ENCODE peak calls at places on chromosome 7, in eight cellular contexts. I is mammary epithelial cell, U is testis, O is IMR-90, J is body of pancreas, P is transverse colon, F is endodermal cell, H is PC-3. G is an unnamed sample.

GRCh38 chr7:34747842-34748241 is 89.8 kb downstream of the NPSR1 start:
- DNase-seq in I (no peak), U (no peak), O (no peak), J (peak; percentile 30), P (no peak), F (no peak), H (peak; percentile 59), G (no peak)

GRCh38 chr7:56063500-56063881 is 595 bp upstream of the SUMF2 start:
- DNase-seq in I (peak; percentile 27), U (no peak), O (no peak), J (no peak), P (no peak), F (no peak), H (peak; percentile 27), G (no peak)

GRCh38 chr7:64558323-64558705 is 4.6 kb downstream of the ZNF680 start:
- DNase-seq in I (no peak), U (no peak), O (no peak), J (no peak), P (no peak), F (no peak), H (no peak), G (no peak)

GRCh38 chr7:117134885-117135552 is 181.7 kb downstream of the ST7 start:
- DNase-seq in I (no peak), U (no peak), O (peak; percentile 57), J (no peak), P (no peak), F (no peak), H (no peak), G (no peak)

GRCh38 chr7:33813331-33813730 is 92.0 kb upstream of the BMPER start:
- DNase-seq in I (no peak), U (no peak), O (no peak), J (no peak), P (no peak), F (no peak), H (no peak), G (no peak)

GRCh38 chr7:94423865-94424264 is 29.2 kb downstream of the COL1A2 start:
- DNase-seq in I (peak; percentile 43), U (no peak), O (peak; percentile 88), J (no peak), P (no peak), F (no peak), H (peak; percentile 49), G (no peak)

GRCh38 chr7:24715661-24716479 is 41.4 kb downstream of the GSDME start:
- DNase-seq in I (no peak), U (no peak), O (peak; percentile 66), J (no peak), P (no peak), F (peak; percentile 81), H (peak; percentile 17), G (no peak)

GRCh38 chr7:112399501-112399900 is 50.8 kb upstream of the IFRD1 start:
- DNase-seq in I (no peak), U (no peak), O (peak; percentile 53), J (no peak), P (no peak), F (no peak), H (no peak), G (no peak)

GRCh38 chr7:101733713-101734475 is 83.5 kb upstream of the CUX1 start:
- DNase-seq in I (no peak), U (peak; percentile 50), O (peak; percentile 47), J (peak; percentile 59), P (peak; percentile 53), F (peak; percentile 91), H (peak; percentile 52), G (no peak)

GRCh38 chr7:33143996-33144718 is 14.8 kb downstream of the BBS9 start:
- DNase-seq in I (peak; percentile 24), U (no peak), O (peak; percentile 57), J (no peak), P (no peak), F (no peak), H (peak; percentile 32), G (no peak)

GRCh38 chr7:32222251-32222900 is 152.2 kb upstream of the PDE1C start:
- DNase-seq in I (no peak), U (no peak), O (no peak), J (no peak), P (no peak), F (peak; percentile 28), H (no peak), G (no peak)

GRCh38 chr7:43516581-43517342 is 66.1 kb upstream of the STK17A start:
- DNase-seq in I (peak; percentile 89), U (no peak), O (no peak), J (no peak), P (no peak), F (no peak), H (peak; percentile 73), G (no peak)

GRCh38 chr7:28132959-28133745 is 47.4 kb downstream of the JAZF1 start:
- DNase-seq in I (peak; percentile 64), U (no peak), O (no peak), J (no peak), P (no peak), F (no peak), H (no peak), G (no peak)

GRCh38 chr7:37433166-37433565 is 15.5 kb downstream of the ELMO1 start:
- DNase-seq in I (no peak), U (peak; percentile 49), O (no peak), J (no peak), P (no peak), F (peak; percentile 70), H (no peak), G (no peak)

GRCh38 chr7:117020605-117021002 is 67.3 kb downstream of the ST7 start:
- DNase-seq in I (peak; percentile 52), U (no peak), O (no peak), J (no peak), P (no peak), F (no peak), H (no peak), G (no peak)

GRCh38 chr7:77258014-77258413 is 58.4 kb upstream of the FGL2 start:
- DNase-seq in I (peak; percentile 16), U (no peak), O (peak; percentile 78), J (no peak), P (no peak), F (no peak), H (no peak), G (no peak)

GRCh38 chr7:117269895-117270294 is 53.0 kb downstream of the WNT2 start:
- DNase-seq in I (peak; percentile 77), U (no peak), O (peak; percentile 91), J (no peak), P (no peak), F (no peak), H (peak; percentile 88), G (no peak)

GRCh38 chr7:36047254-36047653 is 105.8 kb upstream of the EEPD1 start:
- DNase-seq in I (no peak), U (no peak), O (no peak), J (no peak), P (no peak), F (peak; percentile 53), H (no peak), G (no peak)

GRCh38 chr7:66296-66695 is 126.1 kb upstream of the FAM20C start:
- DNase-seq in I (no peak), U (no peak), O (no peak), J (no peak), P (no peak), F (no peak), H (no peak), G (no peak)

GRCh38 chr7:143172354-143172753 is 10.9 kb upstream of the TAS2R39 start:
- DNase-seq in I (peak; percentile 31), U (peak; percentile 65), O (no peak), J (peak; percentile 79), P (peak; percentile 66), F (no peak), H (peak; percentile 60), G (no peak)

GRCh38 chr7:27143950-27144798 is 693 bp upstream of the HOXA5 start:
- DNase-seq in I (peak; percentile 57), U (peak; percentile 7), O (peak; percentile 72), J (no peak), P (peak; percentile 53), F (no peak), H (no peak), G (no peak)

GRCh38 chr7:12649348-12649747 is 38.1 kb upstream of the ARL4A start:
- DNase-seq in I (peak; percentile 38), U (no peak), O (no peak), J (no peak), P (no peak), F (no peak), H (peak; percentile 64), G (no peak)

GRCh38 chr7:81715984-81716588 is 53.8 kb downstream of the HGF start:
- DNase-seq in I (peak; percentile 42), U (no peak), O (peak; percentile 53), J (no peak), P (no peak), F (peak; percentile 41), H (peak; percentile 83), G (no peak)

DNA sequence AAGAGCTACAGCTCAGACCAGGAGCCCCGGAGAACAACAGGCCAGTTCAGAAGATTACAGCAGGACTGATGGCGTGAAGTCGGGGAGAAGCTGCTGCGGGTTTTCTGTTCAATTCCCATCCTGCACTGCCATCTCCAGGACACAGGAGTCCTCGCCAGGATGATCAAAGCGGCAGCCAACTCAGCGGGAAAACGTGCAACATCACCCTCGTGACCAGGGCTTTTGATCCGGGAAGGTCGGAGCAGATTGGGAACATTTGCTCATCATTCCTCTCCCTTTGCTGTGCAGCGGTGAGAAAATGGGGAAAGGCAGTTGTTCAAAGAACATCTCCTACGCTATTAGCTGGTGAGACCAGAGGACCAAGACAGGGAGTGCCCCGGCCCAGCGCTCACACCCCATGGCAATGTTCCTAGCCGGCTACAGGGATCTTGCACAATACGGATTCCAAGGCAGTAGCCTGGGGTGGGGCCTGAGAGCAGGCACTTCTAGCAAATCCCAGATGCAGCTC is 50.4 kb upstream of the FOXK1 start:
- DNase-seq in I (peak; percentile 87), U (peak; percentile 84), O (peak; percentile 91), J (peak; percentile 48), P (peak; percentile 85), F (peak; percentile 92), H (peak; percentile 79), G (no peak)
- H3K27ac ChIP-seq in I (no peak overlapping the region), U (peak overlapping the region; percentile 62), O (peak overlapping the region; percentile 85), J (no peak overlapping the region), P (peak overlapping the region; percentile 31), F (no peak overlapping the region), H (peak overlapping the region; percentile 17), G (no peak overlapping the region)

GRCh38 chr7:140479739-140480084 is 407 bp upstream of the MKRN1 start:
- DNase-seq in I (no peak), U (no peak), O (no peak), J (no peak), P (no peak), F (no peak), H (no peak), G (no peak)
- H3K4me3 ChIP-seq in I (peak overlapping the region; percentile 93), U (peak overlapping the region; percentile 98), O (peak overlapping the region; percentile 69), J (no peak overlapping the region), P (peak overlapping the region; percentile 90), F (peak overlapping the region; percentile 88), H (peak overlapping the region; percentile 99), G (peak overlapping the region; percentile 91)

GRCh38 chr7:100153713-100154519 is 4.6 kb downstream of the TRAPPC14 start:
- DNase-seq in I (no peak), U (no peak), O (no peak), J (no peak), P (peak; percentile 78), F (peak; percentile 50), H (no peak), G (no peak)
- H3K27ac ChIP-seq in I (no peak overlapping the region), U (no peak overlapping the region), O (no peak overlapping the region), J (no peak overlapping the region), P (peak overlapping the region; percentile 90), F (no peak overlapping the region), H (no peak overlapping the region), G (no peak overlapping the region)

DNA sequence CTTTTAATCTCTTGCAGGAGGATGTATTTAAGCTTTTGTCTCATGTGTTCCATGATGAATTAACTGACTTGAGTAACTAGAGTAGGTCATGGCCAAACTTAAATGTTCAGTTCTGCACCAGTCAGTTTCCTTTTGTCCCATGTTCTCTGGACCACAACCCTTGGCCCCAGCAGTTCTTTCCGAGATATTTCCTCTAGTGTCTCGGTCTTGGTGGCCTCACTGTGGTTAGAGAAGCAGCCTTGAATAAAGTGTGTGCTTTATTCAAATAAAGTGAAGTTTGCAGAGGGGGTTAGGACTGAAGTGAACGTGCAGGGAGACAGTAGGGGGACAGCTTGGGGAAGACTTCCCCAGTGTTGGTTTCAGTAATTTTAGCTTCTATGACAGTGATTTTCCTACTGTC is 9.3 kb downstream of the ZNF212 start:
- DNase-seq in I (no peak), U (no peak), O (no peak), J (no peak), P (no peak), F (no peak), H (no peak), G (no peak)
- H3K4me3 ChIP-seq in I (no peak overlapping the region), U (no peak overlapping the region), O (no peak overlapping the region), J (no peak overlapping the region), P (no peak overlapping the region), F (no peak overlapping the region), H (no peak overlapping the region), G (no peak overlapping the region)